ENCODE peak calls at places on chromosomes 5 and 9, in four cellular contexts. One of them, this sample, is unnamed.

GRCh38 chr5:1522601-1523479 is 920 bp downstream of the LPCAT1 start:
- ATAC-seq in natural killer cell: no peak
- ATAC-seq in Panc1: peak
- ATAC-seq in gastroesophageal sphincter: peak
- ATAC-seq in this sample: peak

GRCh38 chr5:143557061-143557818 is 153.8 kb upstream of the NR3C1 start:
- ATAC-seq in Panc1: no peak
- ATAC-seq in gastroesophageal sphincter: no peak
- ATAC-seq in natural killer cell: no peak
- ATAC-seq in this sample: peak

GRCh38 chr9:129629251-129629650 is 3.3 kb downstream of the NTMT1 start:
- ATAC-seq in gastroesophageal sphincter: no peak
- ATAC-seq in natural killer cell: no peak
- ATAC-seq in Panc1: no peak
- ATAC-seq in this sample: no peak

GRCh38 chr5:176542596-176543427 is 5.6 kb upstream of the RNF44 start:
- ATAC-seq in natural killer cell: peak
- ATAC-seq in Panc1: peak
- ATAC-seq in gastroesophageal sphincter: peak
- ATAC-seq in this sample: peak

GRCh38 chr9:112866662-112867274 is 23.9 kb downstream of the SLC46A2 start:
- ATAC-seq in Panc1: no peak
- ATAC-seq in natural killer cell: no peak
- ATAC-seq in gastroesophageal sphincter: no peak
- ATAC-seq in this sample: no peak

GRCh38 chr9:131432597-131433301 is 38.9 kb downstream of the PRRC2B start:
- ATAC-seq in Panc1: no peak
- ATAC-seq in gastroesophageal sphincter: peak
- ATAC-seq in natural killer cell: no peak
- ATAC-seq in this sample: no peak

GRCh38 chr5:159582756-159583523 is 252.7 kb upstream of the IL12B start:
- ATAC-seq in natural killer cell: no peak
- ATAC-seq in Panc1: no peak
- ATAC-seq in gastroesophageal sphincter: no peak
- ATAC-seq in this sample: no peak

GRCh38 chr5:100877277-100877676 is 25.8 kb downstream of the ST8SIA4 start:
- ATAC-seq in natural killer cell: no peak
- ATAC-seq in Panc1: no peak
- ATAC-seq in gastroesophageal sphincter: no peak
- ATAC-seq in this sample: peak

GRCh38 chr5:56908942-56909293 is 478 bp upstream of the SETD9 start:
- ATAC-seq in Panc1: peak
- ATAC-seq in gastroesophageal sphincter: peak
- ATAC-seq in natural killer cell: peak
- ATAC-seq in this sample: peak

GRCh38 chr9:111866976-111867375 is 29.6 kb upstream of the UGCG start:
- ATAC-seq in gastroesophageal sphincter: no peak
- ATAC-seq in natural killer cell: no peak
- ATAC-seq in Panc1: no peak
- ATAC-seq in this sample: peak

GRCh38 chr5:134131165-134131564 is 16.7 kb downstream of the TCF7 start:
- ATAC-seq in gastroesophageal sphincter: no peak
- ATAC-seq in Panc1: no peak
- ATAC-seq in natural killer cell: peak
- ATAC-seq in this sample: peak

GRCh38 chr5:133458435-133458834 is 153.9 kb downstream of the FSTL4 start:
- ATAC-seq in gastroesophageal sphincter: no peak
- ATAC-seq in Panc1: no peak
- ATAC-seq in natural killer cell: no peak
- ATAC-seq in this sample: no peak

GRCh38 chr5:145509336-145510150 is 325.6 kb downstream of the PRELID2 start:
- ATAC-seq in Panc1: no peak
- ATAC-seq in gastroesophageal sphincter: no peak
- ATAC-seq in natural killer cell: no peak
- ATAC-seq in this sample: no peak

GRCh38 chr5:66363097-66363496 is 219.0 kb downstream of the SREK1 start:
- ATAC-seq in gastroesophageal sphincter: no peak
- ATAC-seq in Panc1: no peak
- ATAC-seq in natural killer cell: no peak
- ATAC-seq in this sample: no peak

GRCh38 chr9:7879551-7880245 is 80.1 kb upstream of the DMAC1 start:
- ATAC-seq in natural killer cell: peak
- ATAC-seq in Panc1: no peak
- ATAC-seq in gastroesophageal sphincter: no peak
- ATAC-seq in this sample: peak

GRCh38 chr9:86241216-86241615 is 18.2 kb downstream of the C9orf153 start:
- ATAC-seq in gastroesophageal sphincter: no peak
- ATAC-seq in Panc1: no peak
- ATAC-seq in natural killer cell: no peak
- ATAC-seq in this sample: no peak

GRCh38 chr5:172721455-172722308 is 49.3 kb downstream of the DUSP1 start:
- ATAC-seq in natural killer cell: peak
- ATAC-seq in Panc1: no peak
- ATAC-seq in gastroesophageal sphincter: peak
- ATAC-seq in this sample: peak

GRCh38 chr9:99365233-99365980 is 143.3 kb downstream of the SEC61B start:
- ATAC-seq in Panc1: no peak
- ATAC-seq in natural killer cell: no peak
- ATAC-seq in gastroesophageal sphincter: no peak
- ATAC-seq in this sample: no peak

GRCh38 chr9:113179839-113180238 is 29.0 kb downstream of the SLC31A2 start:
- ATAC-seq in Panc1: no peak
- ATAC-seq in natural killer cell: no peak
- ATAC-seq in gastroesophageal sphincter: no peak
- ATAC-seq in this sample: no peak

GRCh38 chr5:50292735-50293394 is 148.2 kb downstream of the EMB start:
- ATAC-seq in natural killer cell: no peak
- ATAC-seq in Panc1: no peak
- ATAC-seq in gastroesophageal sphincter: no peak
- ATAC-seq in this sample: no peak

GRCh38 chr5:138565100-138565821 is 9.9 kb downstream of the HSPA9 start:
- ATAC-seq in natural killer cell: peak
- ATAC-seq in Panc1: no peak
- ATAC-seq in gastroesophageal sphincter: no peak
- ATAC-seq in this sample: peak

This sample was measured in activated T-helper 17 cell treated with anti-CD3 and anti-CD28 coated beads, Interleukin-2, amount 50 U/mL, for 72 hours.